ENCODE peak calls at places on chromosomes 16 and 17, in eight cellular contexts. One of them, this sample, is unnamed.

GRCh38 chr16:14559809-14560227 is 70.2 kb downstream of the PARN start:
- DNase-seq in stimulated activated CD8-positive, alpha-beta memory T cell treated with anti-CD3 and anti-CD28 coated beads, Interleukin-4, amount 100 ng/mL, for 24 hours: no peak
- DNase-seq in colonic mucosa: no peak
- DNase-seq in AG04450: no peak
- DNase-seq in T-helper 1 cell: no peak
- DNase-seq in small intestine: peak
- DNase-seq in NT2/D1: no peak
- DNase-seq in bronchial epithelial cell: peak
- DNase-seq in this sample: no peak

GRCh38 chr16:3730161-3731125 is 13.1 kb upstream of the TRAP1 start:
- DNase-seq in stimulated activated CD8-positive, alpha-beta memory T cell treated with anti-CD3 and anti-CD28 coated beads, Interleukin-4, amount 100 ng/mL, for 24 hours: no peak
- DNase-seq in colonic mucosa: no peak
- DNase-seq in AG04450: no peak
- DNase-seq in T-helper 1 cell: no peak
- DNase-seq in small intestine: no peak
- DNase-seq in NT2/D1: no peak
- DNase-seq in bronchial epithelial cell: no peak
- DNase-seq in this sample: no peak

GRCh38 chr17:60583008-60583407 is 17.0 kb upstream of the PPM1D start:
- DNase-seq in stimulated activated CD8-positive, alpha-beta memory T cell treated with anti-CD3 and anti-CD28 coated beads, Interleukin-4, amount 100 ng/mL, for 24 hours: no peak
- DNase-seq in colonic mucosa: no peak
- DNase-seq in AG04450: no peak
- DNase-seq in T-helper 1 cell: no peak
- DNase-seq in small intestine: no peak
- DNase-seq in NT2/D1: no peak
- DNase-seq in bronchial epithelial cell: no peak
- DNase-seq in this sample: no peak

GRCh38 chr17:18248300-18248731 is 10.2 kb downstream of the FLII start:
- DNase-seq in stimulated activated CD8-positive, alpha-beta memory T cell treated with anti-CD3 and anti-CD28 coated beads, Interleukin-4, amount 100 ng/mL, for 24 hours: peak
- DNase-seq in colonic mucosa: peak
- DNase-seq in AG04450: peak
- DNase-seq in T-helper 1 cell: peak
- DNase-seq in small intestine: peak
- DNase-seq in NT2/D1: no peak
- DNase-seq in bronchial epithelial cell: peak
- DNase-seq in this sample: peak

GRCh38 chr16:53912155-53912554 is 208.2 kb downstream of the FTO start:
- DNase-seq in stimulated activated CD8-positive, alpha-beta memory T cell treated with anti-CD3 and anti-CD28 coated beads, Interleukin-4, amount 100 ng/mL, for 24 hours: no peak
- DNase-seq in colonic mucosa: no peak
- DNase-seq in AG04450: no peak
- DNase-seq in T-helper 1 cell: peak
- DNase-seq in small intestine: peak
- DNase-seq in NT2/D1: no peak
- DNase-seq in bronchial epithelial cell: peak
- DNase-seq in this sample: no peak

GRCh38 chr17:17042851-17043667 is 802 bp downstream of the MPRIP start:
- DNase-seq in stimulated activated CD8-positive, alpha-beta memory T cell treated with anti-CD3 and anti-CD28 coated beads, Interleukin-4, amount 100 ng/mL, for 24 hours: no peak
- DNase-seq in colonic mucosa: no peak
- DNase-seq in AG04450: no peak
- DNase-seq in T-helper 1 cell: no peak
- DNase-seq in small intestine: peak
- DNase-seq in NT2/D1: no peak
- DNase-seq in bronchial epithelial cell: peak
- DNase-seq in this sample: peak

GRCh38 chr17:1880851-1881630 is 51.2 kb downstream of the RPA1 start:
- DNase-seq in stimulated activated CD8-positive, alpha-beta memory T cell treated with anti-CD3 and anti-CD28 coated beads, Interleukin-4, amount 100 ng/mL, for 24 hours: no peak
- DNase-seq in colonic mucosa: no peak
- DNase-seq in AG04450: no peak
- DNase-seq in T-helper 1 cell: no peak
- DNase-seq in small intestine: no peak
- DNase-seq in NT2/D1: no peak
- DNase-seq in bronchial epithelial cell: no peak
- DNase-seq in this sample: no peak

GRCh38 chr17:42120161-42121065 is 754 bp downstream of the KAT2A start:
- DNase-seq in stimulated activated CD8-positive, alpha-beta memory T cell treated with anti-CD3 and anti-CD28 coated beads, Interleukin-4, amount 100 ng/mL, for 24 hours: no peak
- DNase-seq in colonic mucosa: no peak
- DNase-seq in AG04450: no peak
- DNase-seq in T-helper 1 cell: no peak
- DNase-seq in small intestine: no peak
- DNase-seq in NT2/D1: no peak
- DNase-seq in bronchial epithelial cell: no peak
- DNase-seq in this sample: peak

GRCh38 chr16:69830534-69831211 is 68.5 kb downstream of the WWP2 start:
- DNase-seq in stimulated activated CD8-positive, alpha-beta memory T cell treated with anti-CD3 and anti-CD28 coated beads, Interleukin-4, amount 100 ng/mL, for 24 hours: no peak
- DNase-seq in colonic mucosa: no peak
- DNase-seq in AG04450: no peak
- DNase-seq in T-helper 1 cell: no peak
- DNase-seq in small intestine: peak
- DNase-seq in NT2/D1: no peak
- DNase-seq in bronchial epithelial cell: no peak
- DNase-seq in this sample: no peak

GRCh38 chr16:72961115-72961832 is 86.7 kb downstream of the ZFHX3 start:
- DNase-seq in stimulated activated CD8-positive, alpha-beta memory T cell treated with anti-CD3 and anti-CD28 coated beads, Interleukin-4, amount 100 ng/mL, for 24 hours: no peak
- DNase-seq in colonic mucosa: no peak
- DNase-seq in AG04450: no peak
- DNase-seq in T-helper 1 cell: no peak
- DNase-seq in small intestine: peak
- DNase-seq in NT2/D1: no peak
- DNase-seq in bronchial epithelial cell: no peak
- DNase-seq in this sample: no peak

GRCh38 chr17:82619641-82620040 is 28.6 kb downstream of the WDR45B start:
- DNase-seq in stimulated activated CD8-positive, alpha-beta memory T cell treated with anti-CD3 and anti-CD28 coated beads, Interleukin-4, amount 100 ng/mL, for 24 hours: no peak
- DNase-seq in colonic mucosa: no peak
- DNase-seq in AG04450: no peak
- DNase-seq in T-helper 1 cell: no peak
- DNase-seq in small intestine: no peak
- DNase-seq in NT2/D1: no peak
- DNase-seq in bronchial epithelial cell: no peak
- DNase-seq in this sample: no peak

GRCh38 chr17:74240637-74241036 is 27.3 kb downstream of the TTYH2 start:
- DNase-seq in stimulated activated CD8-positive, alpha-beta memory T cell treated with anti-CD3 and anti-CD28 coated beads, Interleukin-4, amount 100 ng/mL, for 24 hours: no peak
- DNase-seq in colonic mucosa: no peak
- DNase-seq in AG04450: no peak
- DNase-seq in T-helper 1 cell: no peak
- DNase-seq in small intestine: no peak
- DNase-seq in NT2/D1: no peak
- DNase-seq in bronchial epithelial cell: peak
- DNase-seq in this sample: no peak

GRCh38 chr17:35841505-35841904 is 27.2 kb downstream of the HEATR9 start:
- DNase-seq in stimulated activated CD8-positive, alpha-beta memory T cell treated with anti-CD3 and anti-CD28 coated beads, Interleukin-4, amount 100 ng/mL, for 24 hours: no peak
- DNase-seq in colonic mucosa: no peak
- DNase-seq in AG04450: no peak
- DNase-seq in T-helper 1 cell: no peak
- DNase-seq in small intestine: no peak
- DNase-seq in NT2/D1: no peak
- DNase-seq in bronchial epithelial cell: no peak
- DNase-seq in this sample: no peak

GRCh38 chr16:8962393-8963009 is 1.2 kb downstream of the USP7 start:
- DNase-seq in stimulated activated CD8-positive, alpha-beta memory T cell treated with anti-CD3 and anti-CD28 coated beads, Interleukin-4, amount 100 ng/mL, for 24 hours: peak
- DNase-seq in colonic mucosa: peak
- DNase-seq in AG04450: no peak
- DNase-seq in T-helper 1 cell: peak
- DNase-seq in small intestine: peak
- DNase-seq in NT2/D1: no peak
- DNase-seq in bronchial epithelial cell: no peak
- DNase-seq in this sample: peak

GRCh38 chr17:78390241-78391050 is 12.0 kb downstream of the PGS1 start:
- DNase-seq in stimulated activated CD8-positive, alpha-beta memory T cell treated with anti-CD3 and anti-CD28 coated beads, Interleukin-4, amount 100 ng/mL, for 24 hours: no peak
- DNase-seq in colonic mucosa: no peak
- DNase-seq in AG04450: peak
- DNase-seq in T-helper 1 cell: no peak
- DNase-seq in small intestine: no peak
- DNase-seq in NT2/D1: no peak
- DNase-seq in bronchial epithelial cell: no peak
- DNase-seq in this sample: peak

GRCh38 chr16:86751081-86752030 is 173.0 kb downstream of the FOXL1 start:
- DNase-seq in stimulated activated CD8-positive, alpha-beta memory T cell treated with anti-CD3 and anti-CD28 coated beads, Interleukin-4, amount 100 ng/mL, for 24 hours: no peak
- DNase-seq in colonic mucosa: no peak
- DNase-seq in AG04450: peak
- DNase-seq in T-helper 1 cell: no peak
- DNase-seq in small intestine: no peak
- DNase-seq in NT2/D1: no peak
- DNase-seq in bronchial epithelial cell: peak
- DNase-seq in this sample: no peak

GRCh38 chr16:56102159-56102798 is 89.0 kb upstream of the GNAO1 start:
- DNase-seq in stimulated activated CD8-positive, alpha-beta memory T cell treated with anti-CD3 and anti-CD28 coated beads, Interleukin-4, amount 100 ng/mL, for 24 hours: no peak
- DNase-seq in colonic mucosa: peak
- DNase-seq in AG04450: no peak
- DNase-seq in T-helper 1 cell: no peak
- DNase-seq in small intestine: no peak
- DNase-seq in NT2/D1: no peak
- DNase-seq in bronchial epithelial cell: no peak
- DNase-seq in this sample: peak

GRCh38 chr17:29066603-29067002 is 23.7 kb downstream of the PIPOX start:
- DNase-seq in stimulated activated CD8-positive, alpha-beta memory T cell treated with anti-CD3 and anti-CD28 coated beads, Interleukin-4, amount 100 ng/mL, for 24 hours: no peak
- DNase-seq in colonic mucosa: no peak
- DNase-seq in AG04450: no peak
- DNase-seq in T-helper 1 cell: no peak
- DNase-seq in small intestine: no peak
- DNase-seq in NT2/D1: no peak
- DNase-seq in bronchial epithelial cell: no peak
- DNase-seq in this sample: no peak

GRCh38 chr17:60601443-60602384 is 1.7 kb downstream of the PPM1D start:
- DNase-seq in stimulated activated CD8-positive, alpha-beta memory T cell treated with anti-CD3 and anti-CD28 coated beads, Interleukin-4, amount 100 ng/mL, for 24 hours: no peak
- DNase-seq in colonic mucosa: peak
- DNase-seq in AG04450: peak
- DNase-seq in T-helper 1 cell: peak
- DNase-seq in small intestine: peak
- DNase-seq in NT2/D1: peak
- DNase-seq in bronchial epithelial cell: peak
- DNase-seq in this sample: no peak

GRCh38 chr17:31405941-31406371 is 14.5 kb downstream of the RAB11FIP4 start:
- DNase-seq in stimulated activated CD8-positive, alpha-beta memory T cell treated with anti-CD3 and anti-CD28 coated beads, Interleukin-4, amount 100 ng/mL, for 24 hours: no peak
- DNase-seq in colonic mucosa: no peak
- DNase-seq in AG04450: no peak
- DNase-seq in T-helper 1 cell: no peak
- DNase-seq in small intestine: no peak
- DNase-seq in NT2/D1: no peak
- DNase-seq in bronchial epithelial cell: no peak
- DNase-seq in this sample: no peak

GRCh38 chr17:8965394-8966168 is at the start of gene PIK3R5:
- DNase-seq in stimulated activated CD8-positive, alpha-beta memory T cell treated with anti-CD3 and anti-CD28 coated beads, Interleukin-4, amount 100 ng/mL, for 24 hours: peak
- DNase-seq in colonic mucosa: peak
- DNase-seq in AG04450: no peak
- DNase-seq in T-helper 1 cell: peak
- DNase-seq in small intestine: peak
- DNase-seq in NT2/D1: peak
- DNase-seq in bronchial epithelial cell: no peak
- DNase-seq in this sample: peak

GRCh38 chr16:24834459-24835335 is 11.1 kb upstream of the SLC5A11 start:
- DNase-seq in stimulated activated CD8-positive, alpha-beta memory T cell treated with anti-CD3 and anti-CD28 coated beads, Interleukin-4, amount 100 ng/mL, for 24 hours: no peak
- DNase-seq in colonic mucosa: peak
- DNase-seq in AG04450: no peak
- DNase-seq in T-helper 1 cell: no peak
- DNase-seq in small intestine: peak
- DNase-seq in NT2/D1: peak
- DNase-seq in bronchial epithelial cell: peak
- DNase-seq in this sample: peak

GRCh38 chr16:89581045-89581695 is 5.6 kb downstream of the CPNE7 start:
- DNase-seq in stimulated activated CD8-positive, alpha-beta memory T cell treated with anti-CD3 and anti-CD28 coated beads, Interleukin-4, amount 100 ng/mL, for 24 hours: no peak
- DNase-seq in colonic mucosa: no peak
- DNase-seq in AG04450: peak
- DNase-seq in T-helper 1 cell: no peak
- DNase-seq in small intestine: no peak
- DNase-seq in NT2/D1: no peak
- DNase-seq in bronchial epithelial cell: peak
- DNase-seq in this sample: no peak

GRCh38 chr17:8004899-8005298 is 2.5 kb downstream of the GUCY2D start:
- DNase-seq in stimulated activated CD8-positive, alpha-beta memory T cell treated with anti-CD3 and anti-CD28 coated beads, Interleukin-4, amount 100 ng/mL, for 24 hours: no peak
- DNase-seq in colonic mucosa: no peak
- DNase-seq in AG04450: peak
- DNase-seq in T-helper 1 cell: no peak
- DNase-seq in small intestine: no peak
- DNase-seq in NT2/D1: no peak
- DNase-seq in bronchial epithelial cell: peak
- DNase-seq in this sample: no peak

GRCh38 chr17:29113334-29113733 is 66.9 kb downstream of the MYO18A start:
- DNase-seq in stimulated activated CD8-positive, alpha-beta memory T cell treated with anti-CD3 and anti-CD28 coated beads, Interleukin-4, amount 100 ng/mL, for 24 hours: no peak
- DNase-seq in colonic mucosa: no peak
- DNase-seq in AG04450: no peak
- DNase-seq in T-helper 1 cell: no peak
- DNase-seq in small intestine: no peak
- DNase-seq in NT2/D1: no peak
- DNase-seq in bronchial epithelial cell: no peak
- DNase-seq in this sample: no peak

GRCh38 chr16:88798772-88799455 is 4.7 kb upstream of the CDT1 start:
- DNase-seq in stimulated activated CD8-positive, alpha-beta memory T cell treated with anti-CD3 and anti-CD28 coated beads, Interleukin-4, amount 100 ng/mL, for 24 hours: no peak
- DNase-seq in colonic mucosa: no peak
- DNase-seq in AG04450: no peak
- DNase-seq in T-helper 1 cell: no peak
- DNase-seq in small intestine: no peak
- DNase-seq in NT2/D1: no peak
- DNase-seq in bronchial epithelial cell: no peak
- DNase-seq in this sample: no peak

This sample was measured in mucosa of descending colon.